ENCODE peak calls at places on chromosomes 12 and 14, in six cellular contexts. R is psoas muscle; V is activated CD8-positive, alpha-beta memory T cell treated with anti-CD3 and anti-CD28 coated beads, Interleukin-2, amount 50 U/mL, for 4 hours; H is stimulated activated CD8-positive, alpha-beta memory T cell treated with anti-CD3 and anti-CD28 coated beads, Interleukin-15, amount 100 ng/mL, for 48 hours; X is progenitor cell of endocrine pancreas; O is fibroblast of pulmonary artery. Z is an unnamed sample.

GRCh38 chr14:51884086-51884927 is 23.9 kb downstream of the GNG2 start:
- DNase-seq in R (no peak), V (no peak), H (no peak), X (no peak), O (peak), Z (no peak)

GRCh38 chr12:76916170-76916540 is 37.3 kb upstream of the CSRP2 start:
- DNase-seq in R (no peak), V (no peak), H (no peak), X (no peak), O (no peak), Z (no peak)

GRCh38 chr12:55699471-55700055 is 8.1 kb downstream of the ITGA7 start:
- DNase-seq in R (peak), V (no peak), H (no peak), X (no peak), O (no peak), Z (no peak)

GRCh38 chr14:64113279-64113678 is 180.9 kb downstream of the ESR2 start:
- DNase-seq in R (peak), V (no peak), H (no peak), X (no peak), O (no peak), Z (no peak)

GRCh38 chr14:105353163-105353562 is 38.6 kb downstream of the PACS2 start:
- DNase-seq in R (no peak), V (no peak), H (no peak), X (no peak), O (no peak), Z (no peak)

GRCh38 chr14:53151523-53151866 is 1.6 kb downstream of the DDHD1 start:
- DNase-seq in R (no peak), V (no peak), H (no peak), X (no peak), O (no peak), Z (no peak)

GRCh38 chr12:46372131-46372851 is at the start of gene SLC38A2:
- DNase-seq in R (peak), V (peak), H (peak), X (no peak), O (peak), Z (peak)

GRCh38 chr12:103791350-103791920 is 49.6 kb downstream of the NT5DC3 start:
- DNase-seq in R (no peak), V (no peak), H (no peak), X (no peak), O (no peak), Z (no peak)

GRCh38 chr12:45425426-45425825 is 209.5 kb downstream of the ANO6 start:
- DNase-seq in R (no peak), V (no peak), H (no peak), X (no peak), O (peak), Z (no peak)

GRCh38 chr12:114952573-114953196 is 268.7 kb upstream of the TBX3 start:
- DNase-seq in R (peak), V (no peak), H (no peak), X (no peak), O (peak), Z (no peak)

GRCh38 chr12:481422-481821 is 21.7 kb downstream of the B4GALNT3 start:
- DNase-seq in R (peak), V (no peak), H (no peak), X (no peak), O (peak), Z (no peak)

GRCh38 chr14:104425763-104426691 is 153.5 kb upstream of the C14orf180 start:
- DNase-seq in R (no peak), V (no peak), H (no peak), X (no peak), O (no peak), Z (no peak)

GRCh38 chr12:128859311-128859710 is 6.0 kb downstream of the GLT1D1 start:
- DNase-seq in R (no peak), V (no peak), H (no peak), X (no peak), O (no peak), Z (no peak)

GRCh38 chr12:56193025-56193578 is 3.8 kb upstream of the SMARCC2 start:
- DNase-seq in R (no peak), V (peak), H (peak), X (peak), O (peak), Z (peak)